ENCODE peak calls at places on chromosomes 13 and 19, in ten cellular contexts. C is transverse colon, N is endothelial cell, M is B cell, B is gastrocnemius medialis, I is fibroblast of lung, Q is omental fat pad, S is neural progenitor cell, Y is epithelial cell of esophagus, E is sigmoid colon. F is an unnamed sample.

GRCh38 chr19:31139871-31140505 is 209.2 kb downstream of the TSHZ3 start:
- DNase-seq in N (no peak), M (no peak), C (no peak), Q (no peak), B (no peak), S (no peak), Y (peak; percentile 81), I (peak; percentile 67), E (no peak), F (peak; percentile 87)

GRCh38 chr19:51807111-51807701 is 12.2 kb downstream of the FPR3 start:
- DNase-seq in B (peak; percentile 15), Y (peak; percentile 10), S (no peak), M (no peak), E (no peak), Q (no peak), I (no peak), C (peak; percentile 29), N (no peak), F (peak; percentile 5)

GRCh38 chr19:15248648-15249559 is 16.7 kb upstream of the EPHX3 start:
- DNase-seq in E (peak; percentile 93), S (no peak), I (peak; percentile 88), N (no peak), M (no peak), B (peak; percentile 85), C (peak; percentile 74), Y (peak; percentile 76), Q (no peak), F (peak; percentile 83)

GRCh38 chr13:93559718-93560117 is 333.1 kb downstream of the GPC6 start:
- DNase-seq in I (peak; percentile 80), B (no peak), E (no peak), Q (no peak), N (no peak), M (no peak), S (no peak), Y (peak; percentile 93), C (no peak), F (peak; percentile 24)

GRCh38 chr19:8460516-8461298 is 15.9 kb downstream of the HNRNPM start:
- DNase-seq in N (no peak), Q (no peak), C (no peak), E (peak; percentile 29), I (no peak), B (no peak), Y (no peak), S (no peak), M (no peak), F (no peak)

GRCh38 chr19:34241513-34242337 is 12.6 kb upstream of the GARRE1 start:
- DNase-seq in S (peak; percentile 78), Y (peak; percentile 69), E (no peak), B (peak; percentile 63), Q (no peak), I (no peak), C (peak; percentile 75), N (peak; percentile 72), M (peak; percentile 35), F (no peak)

GRCh38 chr13:87235621-87236020 is 435.6 kb upstream of the SLITRK5 start:
- DNase-seq in Q (no peak), E (no peak), Y (peak; percentile 53), N (no peak), I (no peak), M (no peak), C (no peak), S (no peak), B (no peak), F (no peak)

GRCh38 chr19:10471909-10472308 is 31.2 kb downstream of the KEAP1 start:
- DNase-seq in B (no peak), M (no peak), Y (peak; percentile 68), S (no peak), E (no peak), I (peak; percentile 56), C (no peak), Q (no peak), N (no peak), F (peak; percentile 43)

GRCh38 chr13:110957181-110957884 is 42.5 kb upstream of the ANKRD10 start:
- DNase-seq in Q (no peak), B (no peak), S (no peak), M (no peak), Y (no peak), C (no peak), E (no peak), I (peak; percentile 38), N (peak; percentile 31), F (peak; percentile 29)

GRCh38 chr13:41465215-41465907 is 8.0 kb downstream of the RGCC start:
- DNase-seq in N (no peak), S (no peak), Y (peak; percentile 87), I (peak; percentile 81), M (peak; percentile 72), C (peak; percentile 70), E (no peak), Q (no peak), B (peak; percentile 41), F (peak; percentile 55)

GRCh38 chr19:7013678-7014077 is 7.6 kb downstream of the MBD3L2B start:
- DNase-seq in N (no peak), I (no peak), B (no peak), Q (no peak), E (no peak), M (no peak), C (no peak), S (no peak), Y (peak; percentile 56), F (peak; percentile 2)

GRCh38 chr19:50003810-50004419 is 21.3 kb downstream of the VRK3 start:
- DNase-seq in Q (no peak), C (peak; percentile 15), I (peak; percentile 95), N (no peak), S (no peak), E (peak; percentile 83), Y (peak; percentile 92), M (no peak), B (peak; percentile 85), F (peak; percentile 96)

GRCh38 chr19:13839938-13840750 is 36.8 kb upstream of the NANOS3 start:
- DNase-seq in Y (peak; percentile 74), Q (no peak), N (no peak), B (peak; percentile 73), E (peak; percentile 84), C (peak; percentile 91), I (no peak), M (peak; percentile 76), S (no peak), F (peak; percentile 75)
- TF ChIP-seq CTCF in Y (no peak), Q (no peak), N (no peak), B (no peak), E (no peak), C (no peak), I (no peak), M (no peak), S (no peak), F (no peak)

GRCh38 chr13:22757530-22758120 is 423.2 kb upstream of the SGCG start:
- DNase-seq in C (no peak), I (peak; percentile 56), Y (peak; percentile 12), M (no peak), E (no peak), B (no peak), Q (no peak), S (peak; percentile 22), N (no peak), F (no peak)
- TF ChIP-seq CTCF in C (peak; percentile 30), I (peak; percentile 44), Y (peak; percentile 34), M (no peak), E (no peak), B (no peak), Q (no peak), S (peak; percentile 66), N (peak; percentile 51), F (peak; percentile 36)

DNA sequence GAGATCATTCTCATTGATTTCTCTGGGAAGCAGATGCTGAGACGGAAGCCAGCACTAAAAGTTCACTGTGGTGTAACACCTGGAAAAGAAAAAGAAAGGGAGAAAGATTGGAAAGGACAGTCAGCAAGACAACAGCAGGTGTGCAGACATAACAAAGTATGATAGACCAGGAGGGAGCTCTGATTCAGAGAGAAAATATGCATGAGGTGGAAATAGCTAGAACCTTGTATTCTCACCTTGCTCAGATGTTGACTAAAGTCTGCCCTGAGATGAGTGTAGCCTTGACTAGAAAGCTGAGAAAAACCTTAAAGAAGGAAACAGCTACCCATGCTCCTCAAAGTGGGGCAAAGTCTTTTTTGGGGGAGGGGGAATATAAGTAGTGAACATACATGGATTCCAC is 1711.8 kb downstream of the EFNB2 start:
- DNase-seq in B (no peak), S (no peak), I (no peak), M (no peak), Q (no peak), C (no peak), N (no peak), Y (peak; percentile 42), E (no peak), F (no peak)
- TF ChIP-seq CTCF in B (no peak), S (no peak), I (no peak), M (no peak), Q (no peak), C (no peak), N (no peak), Y (no peak), E (no peak), F (no peak)

DNA sequence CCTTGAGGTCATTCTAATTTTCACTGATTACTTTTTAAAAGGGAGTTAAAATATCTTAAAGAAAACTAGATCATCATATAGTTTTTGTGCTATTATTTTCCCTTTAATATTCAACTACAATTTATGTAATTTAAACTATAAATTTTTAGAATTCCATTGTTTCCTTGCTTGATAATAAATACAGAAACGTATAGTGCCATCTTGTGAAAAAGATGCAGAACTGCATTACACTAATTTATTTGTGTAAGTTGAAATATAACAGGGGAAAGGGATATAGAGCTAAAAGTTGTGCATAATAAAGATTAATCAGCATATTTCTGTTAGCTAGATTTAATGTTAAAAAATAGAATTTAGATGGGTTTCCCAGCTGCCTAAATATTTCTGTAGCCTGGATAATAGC is 61.5 kb upstream of the TDRD3 start:
- DNase-seq in Y (peak; percentile 20), N (no peak), B (no peak), E (no peak), Q (no peak), C (no peak), M (no peak), S (peak; percentile 10), I (peak; percentile 34), F (no peak)
- TF ChIP-seq CTCF in Y (no peak), N (peak; percentile 77), B (no peak), E (peak; percentile 48), Q (no peak), C (peak; percentile 61), M (peak; percentile 72), S (peak; percentile 73), I (peak; percentile 44), F (peak; percentile 83)

DNA sequence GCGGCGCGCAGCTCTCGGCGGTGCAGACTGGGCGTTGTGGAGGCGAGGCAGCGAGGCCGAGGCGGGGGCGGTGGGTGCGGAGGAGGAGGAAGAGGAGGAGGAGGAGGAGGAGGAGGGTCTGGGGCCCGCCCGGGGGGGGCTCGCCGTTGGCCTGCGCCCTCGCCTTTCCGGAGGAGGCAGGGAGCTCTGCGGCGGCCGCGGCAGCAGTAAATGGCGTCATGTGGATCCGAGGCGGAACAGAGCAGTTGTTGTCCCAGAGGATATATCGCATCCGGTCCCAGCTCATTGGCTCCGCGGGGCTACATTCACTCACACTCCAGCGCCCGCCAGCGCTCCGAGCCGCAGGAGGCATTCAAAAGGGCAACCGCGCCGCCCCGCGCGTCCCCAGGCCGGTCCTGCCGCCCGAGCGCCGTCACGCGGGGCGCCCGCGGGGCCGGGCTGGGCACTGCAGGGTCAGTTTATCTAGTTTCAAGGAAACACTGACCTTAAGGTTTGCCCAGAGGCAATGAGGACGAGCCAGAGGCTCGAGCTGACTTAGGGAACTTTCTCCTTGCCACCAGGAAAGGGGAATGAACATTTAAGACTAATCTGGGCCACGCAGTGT is at the start of gene SPRY2:
- DNase-seq in S (peak; percentile 97), E (peak; percentile 97), M (peak; percentile 59), B (peak; percentile 96), I (peak; percentile 98), C (peak; percentile 94), Q (peak; percentile 81), Y (peak; percentile 94), N (peak; percentile 90), F (peak; percentile 97)
- TF ChIP-seq CTCF in S (peak; percentile 22), E (peak; percentile 12), M (no peak), B (peak; percentile 42), I (no peak), C (peak; percentile 17), Q (no peak), Y (no peak), N (no peak), F (peak; percentile 34)